ENCODE peak calls at places on chromosomes 12 and 14, in eight cellular contexts. S, A, P, R, V, D, I and U are unnamed samples.

GRCh38 chr12:89622115-89622514 is 86.5 kb downstream of the ATP2B1 start:
- ATAC-seq in A (no peak), P (no peak), R (no peak), D (no peak), I (no peak), V (no peak), S (no peak), U (no peak)

GRCh38 chr14:99226687-99227086 is 45.3 kb downstream of the BCL11B start:
- ATAC-seq in D (no peak), V (no peak), S (no peak), I (no peak), P (no peak), A (no peak), R (no peak), U (no peak)

GRCh38 chr12:68451261-68452091 is 119.3 kb upstream of the MDM1 start:
- ATAC-seq in S (peak), P (peak), R (no peak), D (no peak), I (no peak), A (peak), V (peak), U (peak)

GRCh38 chr14:22929848-22930364 is 730 bp upstream of the PRMT5 start:
- ATAC-seq in D (peak), A (no peak), P (no peak), S (peak), V (peak), R (no peak), I (peak), U (no peak)

GRCh38 chr12:116918464-116918863 is 7.7 kb downstream of the FBXW8 start:
- ATAC-seq in P (peak), R (no peak), A (no peak), D (no peak), V (no peak), S (no peak), I (no peak), U (no peak)

GRCh38 chr12:62738611-62739010 is 196.3 kb downstream of the PPM1H start:
- ATAC-seq in P (no peak), A (no peak), S (no peak), I (no peak), D (peak), V (no peak), R (no peak), U (no peak)

GRCh38 chr12:109196332-109196731 is 79.9 kb downstream of the ACACB start:
- ATAC-seq in R (no peak), I (no peak), A (no peak), S (no peak), V (no peak), P (no peak), D (no peak), U (no peak)

GRCh38 chr12:6949063-6949594 is 2.0 kb upstream of the PTPN6 start:
- ATAC-seq in A (no peak), P (no peak), I (no peak), V (no peak), R (no peak), D (no peak), S (no peak), U (no peak)

GRCh38 chr12:131055596-131056233 is 102.0 kb downstream of the ADGRD1 start:
- ATAC-seq in I (no peak), V (peak), A (no peak), P (no peak), S (no peak), D (no peak), R (no peak), U (no peak)

GRCh38 chr12:6563448-6564050 is 4.5 kb downstream of the NOP2 start:
- ATAC-seq in V (peak), I (peak), D (peak), R (peak), S (peak), P (peak), A (peak), U (no peak)

GRCh38 chr14:63972323-63972932 is 119.6 kb downstream of the SYNE2 start:
- ATAC-seq in P (no peak), I (no peak), S (no peak), R (no peak), D (no peak), A (no peak), V (peak), U (no peak)

GRCh38 chr12:123912415-123913385 is 59.9 kb downstream of the CCDC92 start:
- ATAC-seq in A (no peak), P (no peak), V (peak), I (peak), R (no peak), S (no peak), D (no peak), U (no peak)

GRCh38 chr14:93960774-93961438 is 15.5 kb downstream of the ASB2 start:
- ATAC-seq in D (no peak), R (no peak), P (no peak), V (no peak), A (no peak), S (no peak), I (no peak), U (no peak)

GRCh38 chr14:69796797-69797500 is at the start of gene SLC10A1:
- ATAC-seq in I (peak), V (no peak), A (peak), S (no peak), P (no peak), D (no peak), R (no peak), U (no peak)

GRCh38 chr12:107396991-107397390 is 288.6 kb upstream of the PWP1 start:
- ATAC-seq in I (no peak), S (no peak), R (peak), A (no peak), D (no peak), P (no peak), V (no peak), U (no peak)

GRCh38 chr14:86604546-86604945 is 1074.6 kb downstream of the FLRT2 start:
- ATAC-seq in V (no peak), I (no peak), A (no peak), S (no peak), R (no peak), D (no peak), P (no peak), U (no peak)

GRCh38 chr12:19373569-19373968 is 65.7 kb upstream of the AEBP2 start:
- ATAC-seq in V (no peak), R (no peak), D (no peak), S (no peak), A (no peak), I (no peak), P (no peak), U (no peak)

GRCh38 chr12:119857036-119857435 is 20.1 kb downstream of the CIT start:
- ATAC-seq in V (no peak), I (no peak), D (no peak), A (no peak), S (no peak), P (no peak), R (no peak), U (no peak)

GRCh38 chr14:56197150-56197549 is 78.9 kb downstream of the PELI2 start:
- ATAC-seq in P (no peak), I (no peak), V (no peak), S (no peak), D (no peak), R (no peak), A (no peak), U (no peak)

GRCh38 chr14:97517566-97518234 is 720.5 kb downstream of the VRK1 start:
- ATAC-seq in S (no peak), R (no peak), A (no peak), I (no peak), V (no peak), D (no peak), P (no peak), U (no peak)

GRCh38 chr12:50104614-50105366 is 982 bp downstream of the GPD1 start:
- ATAC-seq in S (no peak), D (no peak), I (peak), P (no peak), R (no peak), V (no peak), A (no peak), U (peak)

GRCh38 chr12:81998761-81999378 is 239.7 kb upstream of the PPFIA2 start:
- ATAC-seq in V (no peak), D (no peak), S (no peak), I (no peak), R (no peak), A (no peak), P (no peak), U (no peak)

GRCh38 chr12:111424189-111424792 is 18.6 kb downstream of the SH2B3 start:
- ATAC-seq in A (no peak), P (no peak), S (no peak), D (peak), I (peak), V (no peak), R (no peak), U (no peak)
- TF ChIP-seq POLR2AphosphoS5 in A (no peak), P (no peak), S (no peak), D (no peak), I (no peak), V (peak), R (no peak), U (no peak)

DNA sequence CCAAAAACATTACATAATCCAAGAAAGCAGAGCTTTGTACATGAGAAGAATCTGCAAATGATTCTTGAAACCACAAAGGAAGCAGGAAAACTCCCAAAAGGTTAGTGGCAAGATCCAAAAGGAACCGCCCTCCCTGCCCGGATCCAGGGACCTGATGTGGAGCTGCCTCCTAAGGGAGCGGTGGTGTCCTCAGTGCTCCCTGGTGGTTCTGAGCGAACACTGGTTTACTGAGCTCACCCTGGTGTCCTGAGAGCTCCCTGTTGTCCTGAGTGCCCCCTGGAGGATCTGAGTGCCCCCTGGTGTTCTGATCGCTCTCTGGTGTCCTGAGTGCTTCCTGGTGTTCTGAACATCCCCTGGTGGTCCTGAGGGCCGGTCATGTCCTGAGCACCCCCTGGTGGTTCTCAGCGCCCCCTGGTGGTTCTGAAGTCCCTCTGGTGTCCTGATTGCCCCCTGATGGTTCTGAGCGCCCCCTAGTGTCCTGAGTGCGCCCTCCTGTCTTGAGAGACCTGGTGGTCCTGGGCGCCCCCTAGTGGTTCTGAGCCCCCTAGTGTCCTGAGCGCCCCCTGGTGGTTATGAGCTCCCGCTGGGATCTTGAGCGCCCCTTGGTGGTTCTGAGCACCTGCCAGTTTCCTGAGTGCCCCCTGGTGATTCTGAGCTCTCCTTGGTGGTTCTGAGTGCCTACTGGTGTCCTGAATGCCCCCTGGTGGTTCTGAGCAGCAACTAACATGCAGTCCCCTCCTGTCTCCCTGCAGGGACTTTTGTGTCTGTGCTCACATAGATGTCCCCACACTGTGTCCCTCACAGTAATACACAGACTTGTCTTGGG is 891.1 kb downstream of the TMEM121 start:
- ATAC-seq in P (peak), S (no peak), A (peak), I (peak), V (peak), R (no peak), D (no peak), U (no peak)
- TF ChIP-seq POLR2AphosphoS5 in P (peak), S (no peak), A (no peak), I (no peak), V (no peak), R (no peak), D (no peak), U (no peak)

DNA sequence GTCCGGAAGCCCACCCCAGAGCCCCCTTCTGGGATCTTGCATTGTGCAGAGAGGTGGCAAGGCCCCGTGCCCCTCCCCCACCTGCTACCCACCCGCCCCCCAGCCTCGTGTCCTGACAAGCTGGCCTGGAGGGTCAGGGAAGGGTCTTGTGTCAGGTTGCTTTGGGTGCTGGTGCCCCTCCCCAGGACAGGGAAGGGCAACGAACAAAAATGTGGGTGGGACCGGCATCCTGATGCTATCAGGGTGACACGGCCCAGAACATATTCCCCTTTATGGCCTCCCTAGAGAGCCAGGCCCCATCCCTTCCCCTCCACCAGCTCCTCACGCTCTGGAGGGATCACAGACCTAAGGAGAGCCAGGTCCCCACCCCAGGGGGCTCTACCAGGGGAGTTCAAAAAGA is 38.7 kb upstream of the TMEM179 start:
- ATAC-seq in I (no peak), R (no peak), D (no peak), S (no peak), P (no peak), V (no peak), A (no peak), U (no peak)
- TF ChIP-seq POLR2AphosphoS5 in I (no peak), R (no peak), D (no peak), S (no peak), P (no peak), V (no peak), A (no peak), U (no peak)

DNA sequence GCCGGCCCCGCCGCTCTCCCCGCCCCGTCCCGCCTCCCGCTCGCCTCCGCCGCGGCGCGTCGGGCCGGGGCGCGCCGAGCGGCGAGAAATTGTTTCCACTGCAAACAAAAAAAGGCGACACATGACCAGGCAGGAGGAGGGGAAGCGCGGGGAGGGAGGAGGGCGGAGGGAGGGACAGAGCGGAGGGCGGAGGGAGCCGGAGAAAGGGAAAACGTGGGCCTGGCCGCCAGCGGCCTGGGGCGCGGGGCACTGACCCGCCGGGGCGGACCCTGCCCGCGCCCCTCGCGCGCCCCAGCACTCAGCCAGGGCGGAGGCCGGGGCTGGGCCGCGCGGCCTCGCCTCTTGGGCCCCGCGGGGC is at the start of gene FOXN3:
- ATAC-seq in S (peak), V (peak), D (peak), P (peak), I (peak), R (peak), A (peak), U (peak)
- TF ChIP-seq POLR2AphosphoS5 in S (no peak), V (no peak), D (peak), P (no peak), I (no peak), R (no peak), A (peak), U (peak)

DNA sequence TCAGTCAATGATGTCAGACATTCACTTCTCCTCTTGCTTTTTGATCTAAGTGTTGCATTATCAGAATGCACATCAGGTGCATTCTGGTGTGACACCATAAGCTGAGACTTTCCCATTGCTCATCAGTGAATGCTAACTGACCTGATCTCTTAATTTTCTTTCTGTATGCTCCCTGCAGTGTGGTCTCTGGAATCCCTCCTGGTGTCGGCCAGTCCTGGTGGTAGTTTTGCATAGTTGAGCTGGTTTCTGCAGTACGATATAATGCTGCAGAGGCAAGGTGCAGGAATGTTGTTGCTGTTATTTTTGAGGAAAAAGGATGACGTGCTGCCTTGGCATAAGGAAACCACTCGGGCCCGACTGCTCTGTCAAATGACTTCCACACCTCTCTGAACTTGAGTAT is 11.0 kb upstream of the SRP54 start:
- ATAC-seq in P (no peak), I (no peak), D (no peak), A (no peak), R (no peak), V (no peak), S (no peak), U (no peak)
- TF ChIP-seq POLR2AphosphoS5 in P (no peak), I (no peak), D (no peak), A (no peak), R (no peak), V (no peak), S (no peak), U (no peak)